ENCODE peak calls at places on chromosome 14, in four cellular contexts. S is PC-9, F is OCI-LY7, K is PC-3. I is an unnamed sample. For H3K9me2 and H3K4me1, the result is how much of the 10 kb centered on the place peaks cover.

GRCh38 chr14:104881369-104881979 is 16.4 kb downstream of the CEP170B start:
- DNase-seq in S (no peak), F (no peak), K (no peak), I (no peak)

GRCh38 chr14:92937229-92937937 is 14.4 kb downstream of the CHGA start:
- DNase-seq in S (peak), F (no peak), K (peak), I (no peak)

GRCh38 chr14:90532826-90533525 is 136.1 kb downstream of the CALM1 start:
- DNase-seq in S (no peak), F (no peak), K (no peak), I (no peak)

GRCh38 chr14:36524874-36525745 is 5.1 kb upstream of the NKX2-1 start:
- DNase-seq in S (peak), F (no peak), K (peak), I (peak)

GRCh38 chr14:35944847-35945246 is 118.7 kb downstream of the BRMS1L start:
- DNase-seq in S (peak), F (peak), K (peak), I (peak)

GRCh38 chr14:22845103-22845394 is 8.7 kb downstream of the MMP14 start:
- DNase-seq in S (no peak), F (no peak), K (no peak), I (no peak)

GRCh38 chr14:31492759-31493498 is 5.1 kb upstream of the GPR33 start:
- DNase-seq in S (peak), F (peak), K (peak), I (no peak)

GRCh38 chr14:73269729-73270651 is 32.7 kb downstream of the PAPLN start:
- DNase-seq in S (peak), F (peak), K (no peak), I (peak)

DNA sequence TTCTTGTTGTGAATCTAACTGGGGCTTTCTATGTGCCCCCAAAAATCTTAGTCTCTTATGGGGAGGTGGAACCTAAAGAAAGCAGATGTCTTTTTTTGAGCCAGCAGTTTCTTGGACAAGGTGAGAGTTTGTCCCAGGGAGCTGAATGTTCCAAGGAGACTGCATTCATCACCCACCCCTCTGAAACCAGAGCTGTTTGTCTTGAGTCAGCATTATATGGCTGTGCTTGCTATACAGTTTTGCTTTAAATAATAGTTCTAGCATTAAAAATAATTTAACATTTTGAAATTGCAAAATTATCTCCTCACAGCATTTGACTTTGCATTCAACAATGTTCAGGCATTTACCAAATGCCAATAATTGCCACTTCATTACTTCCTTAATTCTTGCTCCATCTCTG is 813.3 kb downstream of the BCL11B start:
- DNase-seq in S (no peak), F (no peak), K (no peak), I (no peak)
- H3K9me2 ChIP-seq in S (under half), F (under half), K (under half), I (under half)

DNA sequence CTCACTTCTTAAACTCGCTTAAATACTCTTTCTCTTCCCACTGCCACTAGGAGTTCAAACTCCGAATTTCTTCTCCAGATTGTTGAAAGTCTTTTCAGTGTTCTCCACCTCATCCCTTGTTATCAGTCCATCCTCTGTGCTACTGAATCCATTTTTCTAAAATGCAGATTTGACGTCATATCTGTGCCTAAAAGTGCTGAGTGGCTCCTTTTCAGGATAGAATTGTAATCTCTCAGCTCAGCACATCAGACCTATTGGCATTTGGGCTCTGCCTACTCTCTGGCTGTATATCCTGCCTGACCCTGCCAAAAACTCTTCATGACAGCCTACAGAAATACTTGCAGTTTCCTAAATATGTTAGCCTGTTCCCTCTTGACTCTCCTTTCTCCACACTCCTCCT is 1.0 kb upstream of the RABGGTA start:
- DNase-seq in S (no peak), F (no peak), K (no peak), I (no peak)
- H3K4me1 ChIP-seq in S (under half), F (under half), K (under half), I (under half)

DNA sequence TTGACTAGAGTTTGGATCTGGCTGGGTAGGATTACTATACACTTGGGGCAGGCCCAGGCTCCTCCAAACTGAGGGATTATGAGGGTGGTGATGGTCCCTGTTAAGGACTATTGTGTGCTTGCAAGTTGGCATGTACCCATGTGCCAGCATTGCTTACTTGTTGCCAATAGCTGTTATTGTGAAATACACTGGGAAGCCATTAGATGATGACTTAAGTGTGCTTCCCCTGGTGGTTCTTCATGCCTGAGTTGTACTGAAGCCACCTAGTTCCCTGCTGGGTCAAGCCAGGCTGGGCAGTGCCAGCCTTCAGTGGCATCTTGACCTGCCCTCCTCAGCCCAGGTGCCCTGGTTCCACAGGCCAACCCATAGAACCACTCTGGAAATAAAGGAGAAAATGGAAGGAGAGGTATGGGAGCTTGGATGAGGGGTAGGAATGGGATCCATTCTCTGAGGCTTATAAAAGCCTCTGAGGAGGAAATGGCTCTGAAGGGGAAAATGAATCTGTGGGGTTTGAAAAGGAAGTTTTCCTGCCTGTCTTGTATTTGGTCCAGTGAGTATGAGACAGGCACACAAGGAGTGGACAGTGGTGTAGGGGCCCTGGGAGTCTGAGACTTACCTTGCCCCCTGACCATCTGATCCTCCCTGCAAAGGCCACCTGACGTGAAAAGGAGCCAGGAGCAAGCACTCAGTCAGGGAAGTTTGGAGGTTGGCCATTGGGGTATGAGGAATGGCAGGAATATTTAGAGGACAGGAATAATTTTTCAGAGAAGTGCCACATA is 724 bp downstream of the LTB4R start:
- DNase-seq in S (no peak), F (no peak), K (no peak), I (no peak)
- H3K9me2 ChIP-seq in S (under half), F (under half), K (under half), I (under half)

GRCh38 chr14:100252684-100253083 is 13.7 kb downstream of the YY1 start:
- DNase-seq in S (no peak), F (no peak), K (no peak), I (no peak)
- H3K4me1 ChIP-seq in S (under half), F (half or more), K (under half), I (under half)

DNA sequence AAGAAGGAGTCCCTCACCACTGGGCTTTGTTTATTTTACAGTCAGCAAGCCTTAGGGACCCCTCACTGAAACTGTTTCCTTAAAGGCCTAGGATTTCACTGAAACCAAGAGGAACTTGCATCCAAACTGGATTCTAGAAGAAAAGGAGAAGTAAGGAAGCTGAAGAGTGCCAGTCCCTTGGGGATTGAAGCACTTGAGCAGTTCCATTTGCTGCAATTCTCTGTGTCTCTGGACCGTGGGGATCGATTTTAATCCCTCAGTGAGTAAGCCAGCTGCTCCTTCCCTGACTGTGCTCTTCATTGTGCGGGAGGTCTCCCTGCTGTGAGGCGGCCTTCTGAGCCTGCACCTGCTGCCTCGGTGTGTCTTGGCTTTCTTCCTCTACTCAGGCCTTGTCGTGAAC is 132.5 kb downstream of the SLC38A6 start:
- DNase-seq in S (no peak), F (peak), K (no peak), I (no peak)
- H3K9me2 ChIP-seq in S (under half), F (under half), K (under half), I (under half)

DNA sequence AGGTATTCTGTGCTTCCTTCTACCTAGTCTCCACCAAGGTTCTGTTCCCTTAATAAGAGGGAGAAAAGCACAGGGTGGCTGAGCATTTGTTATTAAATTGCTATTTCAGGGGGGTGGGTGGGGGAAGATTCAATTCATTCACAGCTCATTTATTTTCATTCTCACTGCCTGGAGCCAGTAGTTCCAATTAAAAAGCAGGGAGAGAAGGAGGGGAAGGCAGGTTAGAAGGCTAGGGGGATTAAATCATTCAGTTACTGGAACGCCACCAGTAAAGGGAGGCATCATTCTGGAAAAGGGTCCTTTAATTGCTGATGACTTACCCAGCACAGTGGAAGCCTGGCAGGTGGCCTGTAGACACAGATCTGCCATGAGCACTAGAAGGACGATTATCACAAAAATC is 47.4 kb downstream of the NIN start:
- DNase-seq in S (no peak), F (no peak), K (no peak), I (no peak)
- H3K4me1 ChIP-seq in S (under half), F (half or more), K (under half), I (under half)

DNA sequence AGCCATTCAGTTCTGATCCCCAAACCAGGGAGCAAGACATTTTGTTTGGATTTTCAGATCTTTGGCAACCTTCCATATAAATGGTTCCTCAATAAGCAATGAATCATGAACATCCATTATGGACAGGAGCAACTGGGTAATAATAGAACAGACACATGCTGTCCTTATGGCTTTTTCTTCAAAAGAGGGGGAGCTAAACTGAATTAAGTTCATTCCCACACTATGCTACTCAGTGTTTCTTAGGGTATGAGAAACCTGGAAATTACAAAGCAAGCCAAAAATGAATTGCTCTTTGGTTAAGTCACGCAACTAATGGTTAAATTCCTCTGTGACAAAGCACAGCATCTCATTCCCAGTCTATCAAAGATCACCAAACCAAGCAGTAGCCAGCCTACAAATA is 51.0 kb downstream of the PTGER2 start:
- DNase-seq in S (no peak), F (no peak), K (no peak), I (no peak)
- H3K9me2 ChIP-seq in S (under half), F (under half), K (under half), I (under half)

GRCh38 chr14:71762575-71762974 is 169.7 kb upstream of the RGS6 start:
- DNase-seq in S (no peak), F (no peak), K (no peak), I (no peak)

GRCh38 chr14:71765505-71765904 is 166.7 kb upstream of the RGS6 start:
- DNase-seq in S (no peak), F (no peak), K (no peak), I (no peak)

GRCh38 chr14:71764701-71765347 is 167.4 kb upstream of the RGS6 start:
- DNase-seq in S (no peak), F (no peak), K (no peak), I (no peak)
- H3K4me1 ChIP-seq in S (under half), F (under half), K (under half), I (under half)